ENCODE peak calls at places on chromosomes 1 and 21, in eight cellular contexts. M, K, V, U, Y, Q, B and D are unnamed samples.

GRCh38 chr1:76230894-76231293 is 156.3 kb downstream of the ST6GALNAC3 start:
- DNase-seq in M (no peak), K (no peak), V (no peak), U (no peak), Y (no peak), Q (no peak), B (no peak), D (no peak)

GRCh38 chr1:11434506-11434905 is 44.4 kb upstream of the DISP3 start:
- DNase-seq in M (no peak), K (no peak), V (no peak), U (no peak), Y (no peak), Q (no peak), B (no peak), D (no peak)

GRCh38 chr1:173503391-173503790 is 26.3 kb downstream of the PRDX6 start:
- DNase-seq in M (no peak), K (peak; percentile 32), V (no peak), U (no peak), Y (no peak), Q (no peak), B (no peak), D (no peak)

GRCh38 chr1:17239420-17239819 is 9.5 kb upstream of the PADI3 start:
- DNase-seq in M (peak; percentile 56), K (peak; percentile 90), V (peak; percentile 33), U (peak; percentile 74), Y (peak; percentile 46), Q (no peak), B (peak; percentile 79), D (peak; percentile 41)

GRCh38 chr1:15796086-15796462 is 11.4 kb downstream of the UQCRHL start:
- DNase-seq in M (no peak), K (no peak), V (no peak), U (no peak), Y (no peak), Q (no peak), B (no peak), D (no peak)

GRCh38 chr1:200739499-200740290 is 1.0 kb downstream of the CAMSAP2 start:
- DNase-seq in M (peak; percentile 4), K (no peak), V (peak; percentile 89), U (peak; percentile 13), Y (no peak), Q (peak; percentile 48), B (peak; percentile 45), D (peak; percentile 47)

GRCh38 chr1:196997428-196997827 is 20.1 kb downstream of the CFHR5 start:
- DNase-seq in M (no peak), K (no peak), V (no peak), U (no peak), Y (no peak), Q (no peak), B (peak; percentile 11), D (peak; percentile 34)

GRCh38 chr1:68363346-68363745 is 86.4 kb downstream of the RPE65 start:
- DNase-seq in M (no peak), K (no peak), V (no peak), U (no peak), Y (no peak), Q (no peak), B (peak; percentile 15), D (no peak)

GRCh38 chr1:98197356-98197755 is 276.5 kb upstream of the DPYD start:
- DNase-seq in M (no peak), K (no peak), V (no peak), U (no peak), Y (no peak), Q (no peak), B (no peak), D (no peak)

GRCh38 chr1:218665216-218665615 is 320.1 kb downstream of the TGFB2 start:
- DNase-seq in M (no peak), K (no peak), V (peak; percentile 16), U (peak; percentile 14), Y (no peak), Q (peak; percentile 34), B (peak; percentile 48), D (peak; percentile 6)

GRCh38 chr1:184060316-184060715 is 8.8 kb downstream of the TSEN15 start:
- DNase-seq in M (no peak), K (no peak), V (no peak), U (no peak), Y (no peak), Q (no peak), B (no peak), D (no peak)

GRCh38 chr1:162388615-162389014 is 7.1 kb downstream of the C1orf226 start:
- DNase-seq in M (no peak), K (no peak), V (no peak), U (no peak), Y (no peak), Q (no peak), B (no peak), D (no peak)

GRCh38 chr21:38140192-38140905 is 116.4 kb upstream of the KCNJ15 start:
- DNase-seq in M (no peak), K (no peak), V (peak; percentile 70), U (no peak), Y (no peak), Q (peak; percentile 61), B (peak; percentile 30), D (peak; percentile 26)

GRCh38 chr1:167455786-167456446 is 62.4 kb downstream of the CD247 start:
- DNase-seq in M (peak; percentile 72), K (no peak), V (peak; percentile 55), U (no peak), Y (peak; percentile 40), Q (no peak), B (peak; percentile 21), D (no peak)

GRCh38 chr1:67645495-67646144 is 39.4 kb upstream of the GADD45A start:
- DNase-seq in M (no peak), K (no peak), V (peak; percentile 9), U (no peak), Y (no peak), Q (no peak), B (peak; percentile 37), D (no peak)

GRCh38 chr1:95118019-95118499 is 904 bp downstream of the TLCD4 start:
- DNase-seq in M (no peak), K (no peak), V (peak; percentile 78), U (no peak), Y (peak; percentile 9), Q (peak; percentile 53), B (no peak), D (no peak)

DNA sequence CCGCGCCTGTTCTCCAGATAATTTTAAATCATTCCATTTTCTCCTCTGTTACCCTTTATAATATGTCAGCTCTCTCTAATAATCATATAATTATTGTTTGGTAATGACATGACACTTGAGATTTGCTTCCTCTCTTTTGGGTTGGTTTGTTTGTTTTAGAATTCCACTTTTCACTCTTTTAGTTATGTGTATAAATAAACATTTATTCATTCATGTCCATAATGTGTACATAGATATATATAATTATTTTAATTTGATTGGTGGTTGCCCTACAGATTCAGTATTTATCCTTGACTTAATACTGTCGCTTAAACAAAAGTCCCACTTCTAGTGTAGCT is 93.4 kb upstream of the FMN2 start:
- DNase-seq in M (no peak), K (no peak), V (no peak), U (no peak), Y (no peak), Q (no peak), B (no peak), D (no peak)
- H3K27ac ChIP-seq in M (no peak overlapping the region), K (no peak overlapping the region), V (no peak overlapping the region), U (no peak overlapping the region), Y (no peak overlapping the region), Q (no peak overlapping the region), B (peak overlapping the region; percentile 62), D (no peak overlapping the region)

GRCh38 chr1:160746870-160747500 is 7.9 kb downstream of the SLAMF7 start:
- DNase-seq in M (no peak), K (no peak), V (no peak), U (peak; percentile 44), Y (no peak), Q (no peak), B (peak; percentile 56), D (no peak)

GRCh38 chr1:160748877-160749269 is 9.8 kb downstream of the SLAMF7 start:
- DNase-seq in M (no peak), K (no peak), V (no peak), U (no peak), Y (no peak), Q (no peak), B (peak; percentile 78), D (peak; percentile 25)

GRCh38 chr1:160750608-160751007 is 11.6 kb downstream of the SLAMF7 start:
- DNase-seq in M (no peak), K (no peak), V (no peak), U (no peak), Y (no peak), Q (no peak), B (no peak), D (no peak)

GRCh38 chr1:160747717-160748116 is 8.7 kb downstream of the SLAMF7 start:
- DNase-seq in M (no peak), K (no peak), V (no peak), U (no peak), Y (no peak), Q (no peak), B (no peak), D (no peak)

DNA sequence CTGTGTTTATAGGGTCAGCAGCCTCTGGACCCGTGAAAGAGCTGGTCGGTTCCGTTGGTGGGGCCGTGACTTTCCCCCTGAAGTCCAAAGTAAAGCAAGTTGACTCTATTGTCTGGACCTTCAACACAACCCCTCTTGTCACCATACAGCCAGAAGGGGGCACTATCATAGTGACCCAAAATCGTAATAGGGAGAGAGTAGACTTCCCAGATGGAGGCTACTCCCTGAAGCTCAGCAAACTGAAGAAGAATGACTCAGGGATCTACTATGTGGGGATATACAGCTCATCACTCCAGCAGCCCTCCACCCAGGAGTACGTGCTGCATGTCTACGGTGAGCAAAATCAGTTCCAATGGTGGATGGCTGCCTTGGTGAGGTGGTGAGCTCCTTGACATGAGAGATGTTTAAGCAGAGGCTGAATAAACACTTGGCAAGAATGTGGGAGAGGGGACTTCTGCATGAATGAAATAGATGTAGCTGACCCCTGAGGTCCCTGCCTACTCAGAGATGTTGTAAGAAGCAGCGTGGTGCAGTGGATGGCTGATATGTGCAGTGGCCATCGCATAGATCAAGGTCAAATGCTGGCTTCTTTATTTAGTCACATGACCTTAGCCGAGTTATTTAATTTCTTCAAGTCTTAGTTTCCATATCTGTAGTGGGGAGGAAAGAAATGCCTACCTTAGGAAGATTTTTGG is 9.3 kb downstream of the SLAMF7 start:
- DNase-seq in M (no peak), K (no peak), V (no peak), U (peak; percentile 19), Y (no peak), Q (no peak), B (peak; percentile 86), D (peak; percentile 24)
- TF ChIP-seq CTCF in M (peak; percentile 59), K (no peak), V (no peak), U (peak; percentile 40), Y (peak; percentile 60), Q (no peak), B (peak; percentile 74), D (no peak)

GRCh38 chr1:52753169-52753568 is 26.9 kb downstream of the ZYG11B start:
- DNase-seq in M (no peak), K (no peak), V (no peak), U (no peak), Y (no peak), Q (no peak), B (no peak), D (no peak)
- H3K27ac ChIP-seq in M (no peak overlapping the region), K (no peak overlapping the region), V (peak overlapping the region; percentile 77), U (no peak overlapping the region), Y (no peak overlapping the region), Q (no peak overlapping the region), B (no peak overlapping the region), D (no peak overlapping the region)

GRCh38 chr1:96756789-96757188 is 35.2 kb downstream of the PTBP2 start:
- DNase-seq in M (no peak), K (no peak), V (no peak), U (no peak), Y (no peak), Q (no peak), B (no peak), D (no peak)
- TF ChIP-seq CTCF in M (peak; percentile 5), K (no peak), V (no peak), U (no peak), Y (no peak), Q (no peak), B (peak; percentile 30), D (no peak)

GRCh38 chr1:111274653-111275052 is 16.0 kb upstream of the CHIA start:
- DNase-seq in M (no peak), K (no peak), V (no peak), U (no peak), Y (no peak), Q (no peak), B (no peak), D (no peak)
- H3K27ac ChIP-seq in M (no peak overlapping the region), K (no peak overlapping the region), V (peak overlapping the region; percentile 19), U (no peak overlapping the region), Y (no peak overlapping the region), Q (no peak overlapping the region), B (no peak overlapping the region), D (no peak overlapping the region)